ENCODE peak calls at places on chromosome 4, in four cellular contexts. Z is fibroblast of lung, N is pancreas, R is left lung. X is an unnamed sample.

GRCh38 chr4:110970642-110971041 is 347.8 kb upstream of the PITX2 start:
- DNase-seq in Z (peak; percentile 56), R (no peak), N (no peak), X (peak; percentile 40)

GRCh38 chr4:113584407-113585150 is 177.0 kb downstream of the CAMK2D start:
- DNase-seq in Z (peak; percentile 70), R (no peak), N (no peak), X (no peak)

GRCh38 chr4:79078339-79078738 is 139.1 kb upstream of the PAQR3 start:
- DNase-seq in Z (no peak), R (no peak), N (no peak), X (no peak)

GRCh38 chr4:157810137-157810774 is 362.6 kb downstream of the GASK1B start:
- DNase-seq in Z (no peak), R (no peak), N (no peak), X (no peak)

GRCh38 chr4:188613976-188614375 is 474.7 kb downstream of the TRIML1 start:
- DNase-seq in Z (no peak), N (no peak), R (no peak), X (no peak)

GRCh38 chr4:24748758-24749350 is 46.5 kb upstream of the SOD3 start:
- DNase-seq in Z (no peak), N (no peak), R (no peak), X (no peak)

GRCh38 chr4:140861359-140862181 is 105.4 kb upstream of the TBC1D9 start:
- DNase-seq in N (no peak), Z (peak; percentile 93), R (no peak), X (no peak)

GRCh38 chr4:1474126-1475090 is 68.2 kb upstream of the NKX1-1 start:
- DNase-seq in N (peak; percentile 39), Z (no peak), R (no peak), X (no peak)

GRCh38 chr4:186699298-186699697 is 24.4 kb downstream of the FAT1 start:
- DNase-seq in N (no peak), Z (peak; percentile 38), R (no peak), X (no peak)

GRCh38 chr4:184815046-184815877 is 10.5 kb downstream of the ACSL1 start:
- DNase-seq in Z (peak; percentile 67), R (peak; percentile 82), N (peak; percentile 74), X (peak; percentile 80)

GRCh38 chr4:168095776-168096443 is 3.6 kb downstream of the ANXA10 start:
- DNase-seq in N (no peak), Z (no peak), R (no peak), X (no peak)

GRCh38 chr4:10753326-10753725 is 68.8 kb upstream of the CLNK start:
- DNase-seq in R (no peak), N (no peak), Z (no peak), X (no peak)

GRCh38 chr4:10158355-10158942 is 41.9 kb upstream of the WDR1 start:
- DNase-seq in R (no peak), N (no peak), Z (peak; percentile 72), X (no peak)

GRCh38 chr4:40288547-40288946 is 46.6 kb upstream of the CHRNA9 start:
- DNase-seq in Z (no peak), N (no peak), R (no peak), X (no peak)

GRCh38 chr4:108398326-108398725 is 222.1 kb upstream of the RPL34 start:
- DNase-seq in Z (no peak), N (no peak), R (no peak), X (no peak)

GRCh38 chr4:29131304-29131703 is 1588.9 kb upstream of the PCDH7 start:
- DNase-seq in R (no peak), N (no peak), Z (no peak), X (no peak)

GRCh38 chr4:101123231-101123630 is 224.1 kb downstream of the PPP3CA start:
- DNase-seq in Z (no peak), R (no peak), N (no peak), X (no peak)

GRCh38 chr4:39304651-39305050 is 61.5 kb downstream of the RFC1 start:
- DNase-seq in R (no peak), N (no peak), Z (no peak), X (no peak)

GRCh38 chr4:151719045-151719743 is 41.6 kb downstream of the GATB start:
- DNase-seq in N (no peak), Z (no peak), R (no peak), X (no peak)

GRCh38 chr4:8110071-8110986 is 48.3 kb downstream of the ABLIM2 start:
- DNase-seq in R (peak; percentile 72), Z (no peak), N (no peak), X (no peak)

GRCh38 chr4:81214144-81214517 is 891 bp downstream of the PRKG2 start:
- DNase-seq in R (no peak), Z (no peak), N (no peak), X (no peak)

GRCh38 chr4:168880087-168880675 is 129.9 kb downstream of the CBR4 start:
- DNase-seq in Z (peak; percentile 36), R (no peak), N (no peak), X (no peak)

GRCh38 chr4:48780867-48781219 is 764 bp upstream of the FRYL start:
- DNase-seq in R (no peak), N (no peak), Z (peak; percentile 49), X (no peak)

GRCh38 chr4:53855886-53856260 is 208.5 kb downstream of the CHIC2 start:
- DNase-seq in N (no peak), Z (peak; percentile 66), R (no peak), X (no peak)

DNA sequence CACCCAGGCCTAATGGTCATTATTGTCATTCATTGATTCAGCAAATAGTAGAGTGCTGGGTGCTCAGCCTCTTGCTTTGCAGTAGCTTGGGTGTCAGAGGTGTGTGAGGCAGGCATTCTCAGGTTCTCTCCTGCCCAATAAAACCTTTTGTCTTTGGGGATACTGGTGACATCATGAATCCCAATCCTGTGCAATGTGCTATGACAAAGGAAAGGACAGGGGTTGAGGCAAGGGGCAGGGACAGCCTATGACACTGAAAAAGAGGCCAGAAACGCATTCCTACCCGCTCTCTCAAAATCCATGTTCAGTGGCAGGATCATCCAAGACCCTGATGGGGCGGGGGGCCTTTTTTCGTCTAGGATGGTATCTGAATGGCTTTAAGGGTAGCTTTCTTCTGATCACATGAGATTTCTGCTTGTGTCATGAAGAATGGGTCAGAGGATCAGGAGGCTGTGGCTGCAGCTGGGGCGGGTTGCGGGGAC is 1.5 kb upstream of the FAM193A start:
- DNase-seq in R (no peak), Z (peak; percentile 8), N (no peak), X (no peak)
- H3K27ac ChIP-seq in R (peak overlapping the region; percentile 95), Z (peak overlapping the region; percentile 92), N (peak overlapping the region; percentile 76), X (no peak overlapping the region)

DNA sequence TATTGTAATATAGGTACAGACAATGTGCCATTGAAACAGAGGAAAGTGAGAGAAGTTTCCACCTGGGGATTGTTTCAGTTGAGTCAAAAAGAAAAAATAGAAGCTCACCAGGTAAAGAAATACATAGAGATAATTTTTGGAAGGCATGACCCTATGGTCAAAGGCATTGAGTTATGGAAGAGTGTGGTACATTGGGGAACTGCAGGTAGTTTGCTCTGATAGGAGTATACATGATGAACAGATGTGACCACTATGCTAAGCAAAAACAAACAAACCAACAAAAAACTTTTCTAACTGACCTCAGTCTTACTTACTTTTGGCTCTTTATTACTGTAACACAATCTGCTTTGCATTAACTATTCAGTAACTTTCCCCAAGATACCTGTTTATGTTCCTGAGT is 85.9 kb downstream of the UGT8 start:
- DNase-seq in R (no peak), Z (no peak), N (no peak), X (no peak)
- H3K4me1 ChIP-seq in R (no peaks in the 10 kb centered on the region), Z (no peaks in the 10 kb centered on the region), N (no peaks in the 10 kb centered on the region), X (no peaks in the 10 kb centered on the region)

DNA sequence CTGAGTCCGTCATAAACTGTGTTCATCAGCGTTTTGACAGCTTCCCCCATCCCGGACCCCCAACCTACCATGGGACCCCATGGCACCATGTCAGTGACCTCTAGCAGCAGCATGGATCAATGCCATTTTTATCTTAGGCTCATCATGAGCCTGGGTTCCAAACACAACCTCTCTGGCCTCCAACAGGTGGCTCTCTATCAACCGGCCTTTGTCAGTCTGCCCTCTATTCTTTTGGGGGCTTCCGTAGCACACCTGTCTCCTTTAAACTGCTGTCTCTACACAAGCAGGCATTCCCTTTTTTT is 716 bp upstream of the TMEM150C start:
- DNase-seq in R (no peak), Z (no peak), N (no peak), X (no peak)
- H3K4me3 ChIP-seq in R (no peak overlapping the region), Z (peak overlapping the region; percentile 48), N (peak overlapping the region; percentile 80), X (no peak overlapping the region)

GRCh38 chr4:75727073-75727472 is 2.7 kb downstream of the USO1 start:
- DNase-seq in R (no peak), N (no peak), Z (peak; percentile 59), X (no peak)

GRCh38 chr4:75723802-75724065 is 643 bp upstream of the USO1 start:
- DNase-seq in N (no peak), Z (no peak), R (no peak), X (no peak)

GRCh38 chr4:75724066-75724866 is at the start of gene USO1:
- DNase-seq in R (peak; percentile 100), N (peak; percentile 100), Z (peak; percentile 99), X (peak; percentile 100)

GRCh38 chr4:75724867-75725724 is 719 bp downstream of the USO1 start:
- DNase-seq in Z (peak; percentile 72), R (peak; percentile 91), N (peak; percentile 83), X (peak; percentile 86)

DNA sequence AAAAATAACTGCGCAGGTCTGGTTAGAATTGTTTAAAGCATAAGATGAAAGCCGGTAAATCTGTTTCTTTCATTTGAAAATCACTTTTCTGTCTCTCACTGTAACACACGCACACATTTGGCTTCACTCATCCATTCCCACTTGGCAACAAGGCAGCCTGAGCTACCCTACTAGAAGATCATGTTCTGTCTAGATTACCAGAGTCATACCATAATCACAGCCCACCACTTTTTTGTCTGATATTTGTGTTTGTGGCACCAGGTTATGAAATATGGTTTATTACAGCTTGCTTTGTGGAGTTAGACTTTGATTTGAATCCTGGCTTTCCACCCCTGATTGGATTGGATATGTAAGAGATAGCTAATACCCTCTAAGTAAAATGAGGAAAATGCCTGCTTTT is 2.2 kb downstream of the USO1 start:
- DNase-seq in Z (no peak), N (no peak), R (no peak), X (no peak)
- H3K27ac ChIP-seq in Z (peak overlapping the region; percentile 31), N (no peak overlapping the region), R (no peak overlapping the region), X (peak overlapping the region; percentile 86)

GRCh38 chr4:173362666-173363065 is 8.1 kb upstream of the SAP30 start:
- DNase-seq in R (no peak), Z (no peak), N (peak; percentile 59), X (no peak)
- H3K4me1 ChIP-seq in R (no peaks in the 10 kb centered on the region), Z (no peaks in the 10 kb centered on the region), N (no peaks in the 10 kb centered on the region), X (no peaks in the 10 kb centered on the region)

X was measured in aorta.